ENCODE peak calls at places on chromosome 7, in five cellular contexts. One of them, this sample, is unnamed.

GRCh38 chr7:50423860-50424259 is 26.3 kb downstream of the FIGNL1 start:
- DNase-seq in CD8-positive, alpha-beta T cell: no peak
- DNase-seq in right lobe of liver: no peak
- DNase-seq in kidney: no peak
- DNase-seq in CD8-positive, alpha-beta memory T cell: no peak
- DNase-seq in this sample: no peak

GRCh38 chr7:115097175-115097671 is 175.3 kb downstream of the MDFIC start:
- DNase-seq in CD8-positive, alpha-beta memory T cell: no peak
- DNase-seq in kidney: no peak
- DNase-seq in right lobe of liver: no peak
- DNase-seq in CD8-positive, alpha-beta T cell: no peak
- DNase-seq in this sample: no peak

GRCh38 chr7:53121374-53121773 is 85.9 kb downstream of the POM121L12 start:
- DNase-seq in right lobe of liver: no peak
- DNase-seq in kidney: no peak
- DNase-seq in CD8-positive, alpha-beta T cell: no peak
- DNase-seq in CD8-positive, alpha-beta memory T cell: no peak
- DNase-seq in this sample: no peak

GRCh38 chr7:37531225-37531624 is 82.6 kb upstream of the ELMO1 start:
- DNase-seq in kidney: no peak
- DNase-seq in CD8-positive, alpha-beta memory T cell: no peak
- DNase-seq in right lobe of liver: no peak
- DNase-seq in CD8-positive, alpha-beta T cell: no peak
- DNase-seq in this sample: no peak

GRCh38 chr7:100544949-100545635 is 6.1 kb downstream of the AGFG2 start:
- DNase-seq in CD8-positive, alpha-beta T cell: no peak
- DNase-seq in kidney: no peak
- DNase-seq in CD8-positive, alpha-beta memory T cell: no peak
- DNase-seq in right lobe of liver: no peak
- DNase-seq in this sample: no peak

GRCh38 chr7:142812437-142813215 is 41.9 kb downstream of the PRSS2 start:
- DNase-seq in CD8-positive, alpha-beta memory T cell: no peak
- DNase-seq in right lobe of liver: no peak
- DNase-seq in kidney: no peak
- DNase-seq in CD8-positive, alpha-beta T cell: peak
- DNase-seq in this sample: no peak

GRCh38 chr7:19333706-19334105 is 188.5 kb upstream of the FERD3L start:
- DNase-seq in kidney: no peak
- DNase-seq in right lobe of liver: no peak
- DNase-seq in CD8-positive, alpha-beta memory T cell: no peak
- DNase-seq in CD8-positive, alpha-beta T cell: no peak
- DNase-seq in this sample: no peak

GRCh38 chr7:150941983-150942590 is 36.0 kb downstream of the KCNH2 start:
- DNase-seq in CD8-positive, alpha-beta T cell: peak
- DNase-seq in right lobe of liver: peak
- DNase-seq in CD8-positive, alpha-beta memory T cell: no peak
- DNase-seq in kidney: peak
- DNase-seq in this sample: no peak

GRCh38 chr7:15452670-15453069 is 109.1 kb downstream of the AGMO start:
- DNase-seq in right lobe of liver: no peak
- DNase-seq in CD8-positive, alpha-beta T cell: no peak
- DNase-seq in kidney: no peak
- DNase-seq in CD8-positive, alpha-beta memory T cell: no peak
- DNase-seq in this sample: no peak

GRCh38 chr7:41599760-41600159 is 103.1 kb downstream of the INHBA start:
- DNase-seq in right lobe of liver: no peak
- DNase-seq in CD8-positive, alpha-beta memory T cell: no peak
- DNase-seq in kidney: no peak
- DNase-seq in CD8-positive, alpha-beta T cell: no peak
- DNase-seq in this sample: no peak

GRCh38 chr7:35793225-35793579 is 7.7 kb upstream of the SEPTIN7 start:
- DNase-seq in right lobe of liver: no peak
- DNase-seq in CD8-positive, alpha-beta T cell: no peak
- DNase-seq in kidney: no peak
- DNase-seq in CD8-positive, alpha-beta memory T cell: no peak
- DNase-seq in this sample: no peak

GRCh38 chr7:117087639-117088396 is 134.5 kb downstream of the ST7 start:
- DNase-seq in right lobe of liver: no peak
- DNase-seq in CD8-positive, alpha-beta memory T cell: no peak
- DNase-seq in CD8-positive, alpha-beta T cell: no peak
- DNase-seq in kidney: no peak
- DNase-seq in this sample: no peak

GRCh38 chr7:158262284-158263109 is 325.1 kb downstream of the PTPRN2 start:
- DNase-seq in kidney: no peak
- DNase-seq in CD8-positive, alpha-beta T cell: no peak
- DNase-seq in CD8-positive, alpha-beta memory T cell: no peak
- DNase-seq in right lobe of liver: no peak
- DNase-seq in this sample: no peak

GRCh38 chr7:101134399-101134980 is 7.6 kb downstream of the SERPINE1 start:
- DNase-seq in CD8-positive, alpha-beta T cell: no peak
- DNase-seq in kidney: no peak
- DNase-seq in right lobe of liver: no peak
- DNase-seq in CD8-positive, alpha-beta memory T cell: no peak
- DNase-seq in this sample: no peak

GRCh38 chr7:16491148-16491547 is 25.6 kb upstream of the SOSTDC1 start:
- DNase-seq in CD8-positive, alpha-beta memory T cell: no peak
- DNase-seq in CD8-positive, alpha-beta T cell: no peak
- DNase-seq in kidney: no peak
- DNase-seq in right lobe of liver: no peak
- DNase-seq in this sample: no peak

GRCh38 chr7:16494551-16494950 is 29.0 kb upstream of the SOSTDC1 start:
- DNase-seq in kidney: no peak
- DNase-seq in right lobe of liver: no peak
- DNase-seq in CD8-positive, alpha-beta memory T cell: no peak
- DNase-seq in CD8-positive, alpha-beta T cell: no peak
- DNase-seq in this sample: no peak

GRCh38 chr7:16493266-16493665 is 27.7 kb upstream of the SOSTDC1 start:
- DNase-seq in CD8-positive, alpha-beta memory T cell: no peak
- DNase-seq in right lobe of liver: no peak
- DNase-seq in kidney: no peak
- DNase-seq in CD8-positive, alpha-beta T cell: no peak
- DNase-seq in this sample: no peak

GRCh38 chr7:16494955-16495719 is 29.6 kb upstream of the SOSTDC1 start:
- DNase-seq in kidney: no peak
- DNase-seq in CD8-positive, alpha-beta memory T cell: no peak
- DNase-seq in CD8-positive, alpha-beta T cell: no peak
- DNase-seq in right lobe of liver: no peak
- DNase-seq in this sample: no peak

DNA sequence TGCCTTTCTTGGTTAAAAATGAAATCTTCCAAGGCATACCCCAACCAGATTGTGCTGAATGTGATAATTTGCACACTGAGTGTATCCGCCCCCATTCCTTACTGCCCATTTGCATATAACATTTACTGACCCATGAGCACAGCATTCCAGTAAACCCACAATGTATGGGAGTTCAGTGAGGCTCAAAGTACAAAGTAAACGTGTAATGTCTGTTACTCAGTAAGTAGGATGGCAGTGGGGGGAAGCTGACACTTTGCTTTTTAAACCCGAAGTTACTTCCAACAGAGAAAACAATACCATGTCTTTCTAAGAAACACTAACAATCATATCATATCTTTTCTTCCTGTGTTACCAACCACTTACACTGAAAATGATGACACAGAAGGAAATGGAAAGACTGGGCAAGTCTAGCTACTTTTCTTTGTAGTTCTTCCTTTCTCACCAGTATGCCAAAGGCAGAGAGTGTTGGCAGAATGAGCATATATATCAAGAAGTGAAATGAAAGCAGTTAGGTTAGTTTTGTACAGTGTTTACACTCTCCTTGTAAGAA is 27.1 kb upstream of the SOSTDC1 start:
- DNase-seq in kidney: no peak
- DNase-seq in right lobe of liver: no peak
- DNase-seq in CD8-positive, alpha-beta memory T cell: no peak
- DNase-seq in CD8-positive, alpha-beta T cell: no peak
- DNase-seq in this sample: no peak
- H3K27ac ChIP-seq in kidney: no peak
- H3K27ac ChIP-seq in right lobe of liver: no peak
- H3K27ac ChIP-seq in CD8-positive, alpha-beta memory T cell: no peak
- H3K27ac ChIP-seq in CD8-positive, alpha-beta T cell: no peak
- H3K27ac ChIP-seq in this sample: no peak

GRCh38 chr7:21064698-21065648 is 278.3 kb upstream of the SP8 start:
- DNase-seq in right lobe of liver: no peak
- DNase-seq in CD8-positive, alpha-beta memory T cell: no peak
- DNase-seq in CD8-positive, alpha-beta T cell: no peak
- DNase-seq in kidney: no peak
- DNase-seq in this sample: no peak
- H3K27ac ChIP-seq in right lobe of liver: no peak
- H3K27ac ChIP-seq in CD8-positive, alpha-beta memory T cell: no peak
- H3K27ac ChIP-seq in CD8-positive, alpha-beta T cell: no peak
- H3K27ac ChIP-seq in kidney: no peak
- H3K27ac ChIP-seq in this sample: no peak

GRCh38 chr7:90669492-90669891 is 73.4 kb downstream of the CDK14 start:
- DNase-seq in CD8-positive, alpha-beta T cell: no peak
- DNase-seq in CD8-positive, alpha-beta memory T cell: no peak
- DNase-seq in right lobe of liver: no peak
- DNase-seq in kidney: no peak
- DNase-seq in this sample: no peak
- H3K27ac ChIP-seq in CD8-positive, alpha-beta T cell: no peak
- H3K27ac ChIP-seq in CD8-positive, alpha-beta memory T cell: no peak
- H3K27ac ChIP-seq in right lobe of liver: no peak
- H3K27ac ChIP-seq in kidney: no peak
- H3K27ac ChIP-seq in this sample: no peak

DNA sequence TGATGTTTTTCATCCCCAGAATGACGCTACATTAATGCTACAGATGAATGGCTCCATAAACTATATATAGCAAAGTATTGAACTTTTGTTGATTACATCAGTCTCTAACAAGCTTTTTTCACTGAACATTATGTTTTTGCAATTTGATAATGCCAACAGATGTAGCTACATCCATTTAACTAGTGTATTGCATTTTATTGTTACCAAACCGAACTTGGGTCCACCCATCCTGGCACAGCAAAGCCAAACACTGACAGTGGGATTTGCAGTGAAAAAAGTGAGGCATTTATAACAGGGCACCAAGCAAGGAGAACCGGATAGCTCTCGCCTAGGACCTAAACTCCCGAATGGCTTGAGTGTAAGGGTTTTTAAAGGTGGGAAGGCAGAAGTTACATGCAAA is 182.8 kb upstream of the TNS3 start:
- DNase-seq in kidney: no peak
- DNase-seq in right lobe of liver: no peak
- DNase-seq in CD8-positive, alpha-beta T cell: no peak
- DNase-seq in CD8-positive, alpha-beta memory T cell: no peak
- DNase-seq in this sample: no peak
- H3K27ac ChIP-seq in kidney: no peak
- H3K27ac ChIP-seq in right lobe of liver: no peak
- H3K27ac ChIP-seq in CD8-positive, alpha-beta T cell: no peak
- H3K27ac ChIP-seq in CD8-positive, alpha-beta memory T cell: no peak
- H3K27ac ChIP-seq in this sample: no peak